ENCODE peak calls at places on chromosomes 11 and 22, in eight cellular contexts. W, Q, J, L, O, R, E and F are unnamed samples.

GRCh38 chr22:20094158-20094807 is 14.2 kb downstream of the DGCR8 start:
- DNase-seq in O (no peak), J (no peak), R (no peak), Q (no peak), L (no peak), E (no peak), W (no peak), F (no peak)

GRCh38 chr11:36162282-36162825 is 126.9 kb downstream of the COMMD9 start:
- DNase-seq in E (no peak), R (no peak), L (no peak), O (no peak), W (no peak), J (no peak), Q (no peak), F (no peak)

GRCh38 chr22:44088976-44089570 is 65.0 kb downstream of the PARVB start:
- DNase-seq in Q (peak), E (peak), J (no peak), R (no peak), L (no peak), W (no peak), O (no peak), F (no peak)

GRCh38 chr11:6387811-6388599 is 2.3 kb upstream of the SMPD1 start:
- DNase-seq in R (no peak), E (peak), W (no peak), Q (no peak), O (peak), L (peak), J (no peak), F (no peak)

GRCh38 chr11:66047541-66048365 is 1.2 kb downstream of the GAL3ST3 start:
- DNase-seq in W (no peak), J (no peak), O (peak), L (no peak), Q (no peak), R (no peak), E (no peak), F (no peak)

GRCh38 chr11:74673956-74674355 is 57.3 kb downstream of the CHRDL2 start:
- DNase-seq in W (no peak), E (no peak), R (no peak), L (no peak), O (no peak), J (no peak), Q (no peak), F (no peak)

GRCh38 chr22:37802310-37803194 is 5.2 kb upstream of the GCAT start:
- DNase-seq in E (peak), W (no peak), O (peak), Q (no peak), J (peak), L (peak), R (peak), F (no peak)

GRCh38 chr11:71239581-71239980 is 12.8 kb downstream of the SHANK2 start:
- DNase-seq in E (no peak), J (no peak), R (no peak), L (no peak), Q (no peak), O (no peak), W (no peak), F (no peak)

GRCh38 chr11:72081856-72082255 is 1.2 kb downstream of the LRRC51 start:
- DNase-seq in Q (no peak), L (no peak), E (no peak), W (no peak), O (no peak), J (peak), R (no peak), F (no peak)

GRCh38 chr11:13183826-13184196 is 93.8 kb upstream of the BMAL1 start:
- DNase-seq in E (no peak), J (no peak), R (no peak), L (no peak), W (no peak), O (no peak), Q (no peak), F (no peak)

GRCh38 chr11:82842019-82842418 is 58.2 kb downstream of the PRCP start:
- DNase-seq in O (no peak), L (no peak), R (no peak), W (no peak), J (no peak), Q (no peak), E (no peak), F (no peak)

GRCh38 chr22:46242023-46242422 is 8.1 kb downstream of the CDPF1 start:
- DNase-seq in J (no peak), Q (no peak), R (no peak), L (no peak), E (no peak), O (no peak), W (no peak), F (no peak)

GRCh38 chr11:35980646-35981402 is 37.0 kb downstream of the LDLRAD3 start:
- DNase-seq in W (no peak), L (no peak), J (no peak), Q (peak), R (no peak), O (no peak), E (peak), F (no peak)

GRCh38 chr11:2100361-2101170 is 38.6 kb downstream of the IGF2 start:
- DNase-seq in W (peak), E (no peak), J (no peak), L (no peak), O (no peak), Q (no peak), R (no peak), F (peak)

GRCh38 chr11:71096751-71097388 is 155.5 kb downstream of the SHANK2 start:
- DNase-seq in W (no peak), E (no peak), O (no peak), Q (no peak), L (peak), R (no peak), J (no peak), F (no peak)

GRCh38 chr11:47271328-47271727 is 1.4 kb downstream of the MADD start:
- DNase-seq in O (no peak), E (no peak), W (no peak), L (no peak), J (no peak), Q (no peak), R (no peak), F (no peak)

GRCh38 chr11:13831707-13832106 is 130.8 kb upstream of the SPON1 start:
- DNase-seq in L (no peak), W (no peak), Q (no peak), J (no peak), O (peak), E (no peak), R (no peak), F (no peak)

GRCh38 chr11:36790450-36790849 is 192.4 kb upstream of the RAG2 start:
- DNase-seq in E (no peak), Q (no peak), R (no peak), O (no peak), L (no peak), J (no peak), W (no peak), F (no peak)

GRCh38 chr22:28955817-28956216 is 72.4 kb downstream of the ZNRF3 start:
- DNase-seq in J (peak), E (no peak), R (no peak), O (no peak), W (peak), L (peak), Q (no peak), F (peak)